ENCODE peak calls at places on chromosome 1, in nine cellular contexts. One of them, this sample, is unnamed.
A peak's percentile ranks its signal among the peaks of the same experiment; 100 is the strongest.

GRCh38 chr1:29754608-29755375 is 518.5 kb downstream of the PTPRU start:
- DNase-seq in activated CD4-positive, CD25-positive, alpha-beta regulatory T cell: no peak
- DNase-seq in stomach: no peak
- DNase-seq in NCI-H2081: no peak
- DNase-seq in cerebellum: no peak
- DNase-seq in HEK293T: no peak
- DNase-seq in cardiac fibroblast: no peak
- DNase-seq in stimulated activated naive CD4-positive, alpha-beta T cell treated with Interleukin-2 at 50 U/mL for 16 hours: no peak
- DNase-seq in nephron progenitor cell: no peak
- DNase-seq in this sample: no peak

GRCh38 chr1:21165632-21166031 is 11.1 kb downstream of the EIF4G3 start:
- DNase-seq in activated CD4-positive, CD25-positive, alpha-beta regulatory T cell: no peak
- DNase-seq in stomach: no peak
- DNase-seq in NCI-H2081: no peak
- DNase-seq in cerebellum: no peak
- DNase-seq in HEK293T: no peak
- DNase-seq in cardiac fibroblast: peak; percentile 18
- DNase-seq in stimulated activated naive CD4-positive, alpha-beta T cell treated with Interleukin-2 at 50 U/mL for 16 hours: no peak
- DNase-seq in nephron progenitor cell: no peak
- DNase-seq in this sample: no peak

GRCh38 chr1:88061106-88061829 is 622.8 kb upstream of the PKN2 start:
- DNase-seq in activated CD4-positive, CD25-positive, alpha-beta regulatory T cell: no peak
- DNase-seq in stomach: peak; percentile 68
- DNase-seq in NCI-H2081: peak; percentile 22
- DNase-seq in cerebellum: peak; percentile 19
- DNase-seq in HEK293T: peak; percentile 70
- DNase-seq in cardiac fibroblast: peak; percentile 80
- DNase-seq in stimulated activated naive CD4-positive, alpha-beta T cell treated with Interleukin-2 at 50 U/mL for 16 hours: no peak
- DNase-seq in nephron progenitor cell: peak; percentile 35
- DNase-seq in this sample: peak; percentile 84

GRCh38 chr1:246617768-246618167 is 51.5 kb downstream of the CNST start:
- DNase-seq in activated CD4-positive, CD25-positive, alpha-beta regulatory T cell: no peak
- DNase-seq in stomach: no peak
- DNase-seq in NCI-H2081: no peak
- DNase-seq in cerebellum: no peak
- DNase-seq in HEK293T: no peak
- DNase-seq in cardiac fibroblast: no peak
- DNase-seq in stimulated activated naive CD4-positive, alpha-beta T cell treated with Interleukin-2 at 50 U/mL for 16 hours: no peak
- DNase-seq in nephron progenitor cell: no peak
- DNase-seq in this sample: no peak

GRCh38 chr1:8660455-8660854 is 157.0 kb downstream of the RERE start:
- DNase-seq in activated CD4-positive, CD25-positive, alpha-beta regulatory T cell: no peak
- DNase-seq in stomach: no peak
- DNase-seq in NCI-H2081: no peak
- DNase-seq in cerebellum: peak; percentile 52
- DNase-seq in HEK293T: no peak
- DNase-seq in cardiac fibroblast: peak; percentile 94
- DNase-seq in stimulated activated naive CD4-positive, alpha-beta T cell treated with Interleukin-2 at 50 U/mL for 16 hours: no peak
- DNase-seq in nephron progenitor cell: no peak
- DNase-seq in this sample: peak; percentile 51

GRCh38 chr1:12204140-12204539 is 25.7 kb upstream of the VPS13D start:
- DNase-seq in activated CD4-positive, CD25-positive, alpha-beta regulatory T cell: peak; percentile 45
- DNase-seq in stomach: no peak
- DNase-seq in NCI-H2081: no peak
- DNase-seq in cerebellum: no peak
- DNase-seq in HEK293T: no peak
- DNase-seq in cardiac fibroblast: no peak
- DNase-seq in stimulated activated naive CD4-positive, alpha-beta T cell treated with Interleukin-2 at 50 U/mL for 16 hours: peak; percentile 60
- DNase-seq in nephron progenitor cell: no peak
- DNase-seq in this sample: no peak

GRCh38 chr1:8816306-8816705 is 1.1 kb downstream of the RERE start:
- DNase-seq in activated CD4-positive, CD25-positive, alpha-beta regulatory T cell: no peak
- DNase-seq in stomach: no peak
- DNase-seq in NCI-H2081: no peak
- DNase-seq in cerebellum: no peak
- DNase-seq in HEK293T: no peak
- DNase-seq in cardiac fibroblast: peak; percentile 71
- DNase-seq in stimulated activated naive CD4-positive, alpha-beta T cell treated with Interleukin-2 at 50 U/mL for 16 hours: no peak
- DNase-seq in nephron progenitor cell: no peak
- DNase-seq in this sample: no peak

GRCh38 chr1:179251675-179252074 is 22.2 kb upstream of the ABL2 start:
- DNase-seq in activated CD4-positive, CD25-positive, alpha-beta regulatory T cell: no peak
- DNase-seq in stomach: no peak
- DNase-seq in NCI-H2081: no peak
- DNase-seq in cerebellum: peak; percentile 33
- DNase-seq in HEK293T: peak; percentile 54
- DNase-seq in cardiac fibroblast: peak; percentile 68
- DNase-seq in stimulated activated naive CD4-positive, alpha-beta T cell treated with Interleukin-2 at 50 U/mL for 16 hours: no peak
- DNase-seq in nephron progenitor cell: no peak
- DNase-seq in this sample: peak; percentile 46

GRCh38 chr1:154616659-154617345 is 8.8 kb upstream of the ADAR start:
- DNase-seq in activated CD4-positive, CD25-positive, alpha-beta regulatory T cell: no peak
- DNase-seq in stomach: no peak
- DNase-seq in NCI-H2081: no peak
- DNase-seq in cerebellum: no peak
- DNase-seq in HEK293T: no peak
- DNase-seq in cardiac fibroblast: no peak
- DNase-seq in stimulated activated naive CD4-positive, alpha-beta T cell treated with Interleukin-2 at 50 U/mL for 16 hours: no peak
- DNase-seq in nephron progenitor cell: no peak
- DNase-seq in this sample: no peak